ENCODE peak calls at places on chromosomes 13 and 19, in five cellular contexts. N is CD4-positive, alpha-beta memory T cell; Y is thyroid gland; L is A549; D is left ventricle myocardium inferior. W is an unnamed sample. For H3K4me1 and H3K9me3, the result is how much of the 10 kb centered on the place peaks cover.

GRCh38 chr19:44677019-44677809 is 5.9 kb downstream of the CEACAM19 start:
- DNase-seq in N (no peak), Y (no peak), L (peak), D (no peak), W (no peak)

GRCh38 chr13:79663977-79664636 is 183.2 kb downstream of the NDFIP2 start:
- DNase-seq in N (no peak), Y (no peak), L (no peak), D (no peak), W (no peak)

GRCh38 chr19:55255618-55256423 is 3.0 kb downstream of the PPP6R1 start:
- DNase-seq in N (peak), Y (peak), L (peak), D (no peak), W (peak)

GRCh38 chr13:47726394-47726793 is 274.7 kb downstream of the SUCLA2 start:
- DNase-seq in N (no peak), Y (no peak), L (no peak), D (no peak), W (no peak)

GRCh38 chr13:49098198-49098597 is 121.9 kb upstream of the MLNR start:
- DNase-seq in N (peak), Y (no peak), L (no peak), D (no peak), W (no peak)

GRCh38 chr19:57934820-57935665 is at the start of gene ZNF418:
- DNase-seq in N (peak), Y (peak), L (peak), D (peak), W (peak)

GRCh38 chr19:46426506-46427162 is 2.1 kb downstream of the PNMA8C start:
- DNase-seq in N (no peak), Y (peak), L (peak), D (peak), W (no peak)

GRCh38 chr13:58480011-58480410 is 848.5 kb downstream of the PCDH17 start:
- DNase-seq in N (no peak), Y (no peak), L (no peak), D (no peak), W (no peak)

GRCh38 chr13:97422118-97423054 is 11.6 kb upstream of the RAP2A start:
- DNase-seq in N (no peak), Y (no peak), L (no peak), D (no peak), W (peak)

GRCh38 chr13:28117689-28118377 is 17.5 kb upstream of the FLT3 start:
- DNase-seq in N (no peak), Y (peak), L (no peak), D (peak), W (peak)

GRCh38 chr19:16470911-16471811 is 609 bp downstream of the EPS15L1 start:
- DNase-seq in N (peak), Y (no peak), L (no peak), D (no peak), W (no peak)

GRCh38 chr19:5155586-5156210 is 184.9 kb downstream of the PTPRS start:
- DNase-seq in N (no peak), Y (no peak), L (no peak), D (no peak), W (no peak)

GRCh38 chr19:1282588-1283206 is 3.0 kb upstream of the EFNA2 start:
- DNase-seq in N (no peak), Y (no peak), L (no peak), D (no peak), W (no peak)

GRCh38 chr19:10408511-10409291 is 5.4 kb upstream of the CDC37 start:
- DNase-seq in N (peak), Y (no peak), L (no peak), D (no peak), W (peak)

GRCh38 chr13:112957295-112957677 is 11.7 kb upstream of the MCF2L start:
- DNase-seq in N (no peak), Y (no peak), L (no peak), D (no peak), W (no peak)

GRCh38 chr13:40648040-40648439 is 18.4 kb downstream of the FOXO1 start:
- DNase-seq in N (no peak), Y (no peak), L (no peak), D (no peak), W (no peak)

GRCh38 chr19:49492573-49493411 is 3.4 kb upstream of the RPS11 start:
- DNase-seq in N (no peak), Y (no peak), L (no peak), D (no peak), W (no peak)

GRCh38 chr13:44281252-44282000 is 92.2 kb upstream of the SERP2 start:
- DNase-seq in N (no peak), Y (no peak), L (no peak), D (no peak), W (no peak)

GRCh38 chr13:36082396-36082795 is 48.8 kb downstream of the DCLK1 start:
- DNase-seq in N (no peak), Y (no peak), L (no peak), D (no peak), W (no peak)

GRCh38 chr19:21638776-21639175 is 128.6 kb downstream of the ZNF100 start:
- DNase-seq in N (no peak), Y (no peak), L (no peak), D (no peak), W (no peak)

GRCh38 chr13:113802761-113803160 is 43.7 kb downstream of the TMEM255B start:
- DNase-seq in N (no peak), Y (no peak), L (no peak), D (no peak), W (no peak)

GRCh38 chr13:56351041-56351440 is 789.7 kb upstream of the PRR20A start:
- DNase-seq in N (no peak), Y (no peak), L (no peak), D (no peak), W (no peak)

GRCh38 chr19:21604941-21605548 is 99.6 kb downstream of the ZNF429 start:
- DNase-seq in N (no peak), Y (no peak), L (no peak), D (no peak), W (peak)

GRCh38 chr19:595326-596262 is 5.9 kb downstream of the HCN2 start:
- DNase-seq in N (no peak), Y (no peak), L (no peak), D (no peak), W (no peak)

GRCh38 chr19:45505996-45506245 is 1.4 kb upstream of the VASP start:
- DNase-seq in N (no peak), Y (no peak), L (no peak), D (no peak), W (no peak)

GRCh38 chr19:1074512-1075283 is 7.7 kb downstream of the ARHGAP45 start:
- DNase-seq in N (peak), Y (peak), L (peak), D (peak), W (peak)

GRCh38 chr13:34155931-34156607 is 338.1 kb downstream of the RFC3 start:
- DNase-seq in N (no peak), Y (no peak), L (no peak), D (no peak), W (peak)

GRCh38 chr19:4081441-4082129 is 14.9 kb upstream of the ZBTB7A start:
- DNase-seq in N (no peak), Y (no peak), L (no peak), D (no peak), W (no peak)

GRCh38 chr19:4086336-4086953 is 19.7 kb upstream of the ZBTB7A start:
- DNase-seq in N (no peak), Y (no peak), L (no peak), D (no peak), W (peak)

GRCh38 chr19:4084547-4084877 is 17.8 kb upstream of the ZBTB7A start:
- DNase-seq in N (no peak), Y (no peak), L (no peak), D (no peak), W (no peak)

GRCh38 chr19:4082172-4082571 is 15.5 kb upstream of the ZBTB7A start:
- DNase-seq in N (no peak), Y (no peak), L (no peak), D (no peak), W (no peak)

GRCh38 chr19:4083677-4084546 is 17.2 kb upstream of the ZBTB7A start:
- DNase-seq in N (peak), Y (no peak), L (no peak), D (no peak), W (peak)
- H3K4me3 ChIP-seq in N (no peak), Y (no peak), L (no peak), D (peak), W (no peak)

GRCh38 chr19:15286688-15287355 is 45.5 kb downstream of the BRD4 start:
- DNase-seq in N (no peak), Y (no peak), L (no peak), D (no peak), W (no peak)
- H3K4me1 ChIP-seq in N (half or more), Y (half or more), L (half or more), D (half or more), W (half or more)

DNA sequence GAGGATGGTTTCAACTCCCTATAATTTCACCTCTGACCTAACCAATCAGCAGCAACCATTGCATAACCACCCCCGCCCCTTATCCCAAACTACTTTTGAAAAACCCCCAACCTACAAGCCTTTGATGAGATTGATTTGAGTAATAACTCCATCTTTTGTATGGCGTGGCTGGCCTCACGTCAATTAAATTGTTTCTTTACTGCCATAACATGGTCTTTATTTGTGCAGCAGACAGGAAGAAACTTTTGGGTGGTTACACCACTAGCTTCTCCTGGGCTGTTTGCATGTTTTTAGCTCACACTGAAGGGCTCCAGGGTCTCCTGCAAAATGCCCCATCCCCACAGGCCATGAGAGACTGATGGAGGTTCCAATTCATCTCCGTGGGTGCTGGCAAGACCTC is 34.0 kb upstream of the PEG3 start:
- DNase-seq in N (no peak), Y (no peak), L (no peak), D (no peak), W (no peak)
- H3K9me3 ChIP-seq in N (under half), Y (under half), L (half or more), D (under half), W (half or more)

GRCh38 chr19:14405758-14406644 is 13.1 kb downstream of the DDX39A start:
- DNase-seq in N (peak), Y (peak), L (peak), D (peak), W (peak)
- H3K4me3 ChIP-seq in N (no peak), Y (no peak), L (no peak), D (peak), W (no peak)

W was measured in mucosa of descending colon.